ENCODE peak calls at places on chromosome 22, in eight cellular contexts. One of them, this sample, is unnamed.

GRCh38 chr22:39134366-39135091 is 18.0 kb downstream of the CBX7 start:
- DNase-seq in fibroblast of villous mesenchyme: no peak
- DNase-seq in left colon: no peak
- DNase-seq in foreskin melanocyte: no peak
- DNase-seq in GM12892: no peak
- DNase-seq in posterior cingulate gyrus: no peak
- DNase-seq in IMR-90: no peak
- DNase-seq in choroid plexus epithelial cell: no peak
- DNase-seq in this sample: no peak

GRCh38 chr22:21917206-21917958 is 35.3 kb downstream of the PPM1F start:
- DNase-seq in fibroblast of villous mesenchyme: peak; percentile 4
- DNase-seq in left colon: no peak
- DNase-seq in foreskin melanocyte: no peak
- DNase-seq in GM12892: no peak
- DNase-seq in posterior cingulate gyrus: peak; percentile 48
- DNase-seq in IMR-90: no peak
- DNase-seq in choroid plexus epithelial cell: peak; percentile 43
- DNase-seq in this sample: no peak

GRCh38 chr22:28425211-28425610 is 254.4 kb downstream of the TTC28 start:
- DNase-seq in fibroblast of villous mesenchyme: no peak
- DNase-seq in left colon: no peak
- DNase-seq in foreskin melanocyte: no peak
- DNase-seq in GM12892: no peak
- DNase-seq in posterior cingulate gyrus: no peak
- DNase-seq in IMR-90: no peak
- DNase-seq in choroid plexus epithelial cell: no peak
- DNase-seq in this sample: no peak

GRCh38 chr22:48084041-48084748 is 1321.7 kb downstream of the TBC1D22A start:
- DNase-seq in fibroblast of villous mesenchyme: no peak
- DNase-seq in left colon: no peak
- DNase-seq in foreskin melanocyte: no peak
- DNase-seq in GM12892: peak; percentile 42
- DNase-seq in posterior cingulate gyrus: no peak
- DNase-seq in IMR-90: no peak
- DNase-seq in choroid plexus epithelial cell: no peak
- DNase-seq in this sample: no peak

GRCh38 chr22:49958961-49959781 is 1.4 kb upstream of the PIM3 start:
- DNase-seq in fibroblast of villous mesenchyme: no peak
- DNase-seq in left colon: peak; percentile 42
- DNase-seq in foreskin melanocyte: no peak
- DNase-seq in GM12892: no peak
- DNase-seq in posterior cingulate gyrus: peak; percentile 7
- DNase-seq in IMR-90: no peak
- DNase-seq in choroid plexus epithelial cell: no peak
- DNase-seq in this sample: peak; percentile 26

GRCh38 chr22:44840611-44841322 is 88.4 kb downstream of the ARHGAP8 start:
- DNase-seq in fibroblast of villous mesenchyme: no peak
- DNase-seq in left colon: no peak
- DNase-seq in foreskin melanocyte: no peak
- DNase-seq in GM12892: no peak
- DNase-seq in posterior cingulate gyrus: no peak
- DNase-seq in IMR-90: no peak
- DNase-seq in choroid plexus epithelial cell: no peak
- DNase-seq in this sample: no peak

GRCh38 chr22:39559456-39560105 is 11.0 kb upstream of the CACNA1I start:
- DNase-seq in fibroblast of villous mesenchyme: no peak
- DNase-seq in left colon: peak; percentile 18
- DNase-seq in foreskin melanocyte: no peak
- DNase-seq in GM12892: no peak
- DNase-seq in posterior cingulate gyrus: no peak
- DNase-seq in IMR-90: no peak
- DNase-seq in choroid plexus epithelial cell: no peak
- DNase-seq in this sample: no peak

GRCh38 chr22:38239101-38239761 is 33.6 kb downstream of the TMEM184B start:
- DNase-seq in fibroblast of villous mesenchyme: peak; percentile 94
- DNase-seq in left colon: no peak
- DNase-seq in foreskin melanocyte: no peak
- DNase-seq in GM12892: no peak
- DNase-seq in posterior cingulate gyrus: no peak
- DNase-seq in IMR-90: peak; percentile 98
- DNase-seq in choroid plexus epithelial cell: peak; percentile 63
- DNase-seq in this sample: no peak

GRCh38 chr22:39348909-39349505 is 784 bp upstream of the SYNGR1 start:
- DNase-seq in fibroblast of villous mesenchyme: no peak
- DNase-seq in left colon: peak; percentile 17
- DNase-seq in foreskin melanocyte: no peak
- DNase-seq in GM12892: no peak
- DNase-seq in posterior cingulate gyrus: no peak
- DNase-seq in IMR-90: no peak
- DNase-seq in choroid plexus epithelial cell: no peak
- DNase-seq in this sample: peak; percentile 21

GRCh38 chr22:36175892-36176291 is 15.3 kb upstream of the APOL3 start:
- DNase-seq in fibroblast of villous mesenchyme: no peak
- DNase-seq in left colon: no peak
- DNase-seq in foreskin melanocyte: no peak
- DNase-seq in GM12892: no peak
- DNase-seq in posterior cingulate gyrus: no peak
- DNase-seq in IMR-90: no peak
- DNase-seq in choroid plexus epithelial cell: no peak
- DNase-seq in this sample: no peak

GRCh38 chr22:35643991-35644390 is 4.3 kb upstream of the APOL6 start:
- DNase-seq in fibroblast of villous mesenchyme: no peak
- DNase-seq in left colon: no peak
- DNase-seq in foreskin melanocyte: no peak
- DNase-seq in GM12892: no peak
- DNase-seq in posterior cingulate gyrus: no peak
- DNase-seq in IMR-90: no peak
- DNase-seq in choroid plexus epithelial cell: no peak
- DNase-seq in this sample: no peak

GRCh38 chr22:36386351-36386899 is 1.3 kb downstream of the MYH9 start:
- DNase-seq in fibroblast of villous mesenchyme: no peak
- DNase-seq in left colon: peak; percentile 72
- DNase-seq in foreskin melanocyte: no peak
- DNase-seq in GM12892: peak; percentile 60
- DNase-seq in posterior cingulate gyrus: no peak
- DNase-seq in IMR-90: no peak
- DNase-seq in choroid plexus epithelial cell: no peak
- DNase-seq in this sample: peak; percentile 69

GRCh38 chr22:37232140-37232998 is 11.7 kb downstream of the RAC2 start:
- DNase-seq in fibroblast of villous mesenchyme: no peak
- DNase-seq in left colon: no peak
- DNase-seq in foreskin melanocyte: no peak
- DNase-seq in GM12892: no peak
- DNase-seq in posterior cingulate gyrus: no peak
- DNase-seq in IMR-90: no peak
- DNase-seq in choroid plexus epithelial cell: no peak
- DNase-seq in this sample: peak; percentile 13

GRCh38 chr22:37324340-37325023 is 42.2 kb downstream of the CYTH4 start:
- DNase-seq in fibroblast of villous mesenchyme: no peak
- DNase-seq in left colon: no peak
- DNase-seq in foreskin melanocyte: no peak
- DNase-seq in GM12892: no peak
- DNase-seq in posterior cingulate gyrus: no peak
- DNase-seq in IMR-90: no peak
- DNase-seq in choroid plexus epithelial cell: no peak
- DNase-seq in this sample: no peak

GRCh38 chr22:40733919-40734318 is 54.6 kb downstream of the MCHR1 start:
- DNase-seq in fibroblast of villous mesenchyme: no peak
- DNase-seq in left colon: no peak
- DNase-seq in foreskin melanocyte: no peak
- DNase-seq in GM12892: no peak
- DNase-seq in posterior cingulate gyrus: no peak
- DNase-seq in IMR-90: no peak
- DNase-seq in choroid plexus epithelial cell: peak; percentile 12
- DNase-seq in this sample: no peak

GRCh38 chr22:46071451-46072029 is 78.8 kb upstream of the PPARA start:
- DNase-seq in fibroblast of villous mesenchyme: peak; percentile 96
- DNase-seq in left colon: peak; percentile 91
- DNase-seq in foreskin melanocyte: peak; percentile 65
- DNase-seq in GM12892: no peak
- DNase-seq in posterior cingulate gyrus: peak; percentile 87
- DNase-seq in IMR-90: peak; percentile 90
- DNase-seq in choroid plexus epithelial cell: peak; percentile 95
- DNase-seq in this sample: peak; percentile 89

GRCh38 chr22:49903322-49904039 is 14.8 kb downstream of the ALG12 start:
- DNase-seq in fibroblast of villous mesenchyme: no peak
- DNase-seq in left colon: no peak
- DNase-seq in foreskin melanocyte: no peak
- DNase-seq in GM12892: no peak
- DNase-seq in posterior cingulate gyrus: no peak
- DNase-seq in IMR-90: no peak
- DNase-seq in choroid plexus epithelial cell: no peak
- DNase-seq in this sample: no peak

GRCh38 chr22:20062043-20062765 is 17.8 kb upstream of the DGCR8 start:
- DNase-seq in fibroblast of villous mesenchyme: no peak
- DNase-seq in left colon: no peak
- DNase-seq in foreskin melanocyte: no peak
- DNase-seq in GM12892: no peak
- DNase-seq in posterior cingulate gyrus: no peak
- DNase-seq in IMR-90: no peak
- DNase-seq in choroid plexus epithelial cell: no peak
- DNase-seq in this sample: no peak

GRCh38 chr22:37680191-37680851 is 4.9 kb downstream of the LGALS1 start:
- DNase-seq in fibroblast of villous mesenchyme: no peak
- DNase-seq in left colon: no peak
- DNase-seq in foreskin melanocyte: no peak
- DNase-seq in GM12892: no peak
- DNase-seq in posterior cingulate gyrus: no peak
- DNase-seq in IMR-90: peak; percentile 23
- DNase-seq in choroid plexus epithelial cell: no peak
- DNase-seq in this sample: no peak

GRCh38 chr22:18152519-18152918 is 2.5 kb downstream of the USP18 start:
- DNase-seq in fibroblast of villous mesenchyme: no peak
- DNase-seq in left colon: no peak
- DNase-seq in foreskin melanocyte: no peak
- DNase-seq in GM12892: no peak
- DNase-seq in posterior cingulate gyrus: no peak
- DNase-seq in IMR-90: no peak
- DNase-seq in choroid plexus epithelial cell: no peak
- DNase-seq in this sample: no peak

This sample was measured in transverse colon.